ENCODE peak calls at places on chromosomes 12 and 14, in six cellular contexts. One of them, this sample, is unnamed.
A peak's percentile ranks its signal among the peaks of the same experiment; 100 is the strongest.

GRCh38 chr12:48970702-48971334 is 717 bp downstream of the WNT10B start:
- DNase-seq in GM23338: peak; percentile 53
- DNase-seq in A549: no peak
- DNase-seq in heart left ventricle: no peak
- DNase-seq in neuronal stem cell: no peak
- DNase-seq in endothelial cell of umbilical vein: no peak
- DNase-seq in this sample: no peak

GRCh38 chr12:50951112-50951511 is 1.2 kb upstream of the HIGD1C start:
- DNase-seq in GM23338: no peak
- DNase-seq in A549: no peak
- DNase-seq in heart left ventricle: no peak
- DNase-seq in neuronal stem cell: no peak
- DNase-seq in endothelial cell of umbilical vein: no peak
- DNase-seq in this sample: no peak

GRCh38 chr12:13362260-13362841 is 165.8 kb downstream of the EMP1 start:
- DNase-seq in GM23338: peak; percentile 89
- DNase-seq in A549: peak; percentile 81
- DNase-seq in heart left ventricle: peak; percentile 58
- DNase-seq in neuronal stem cell: peak; percentile 39
- DNase-seq in endothelial cell of umbilical vein: peak; percentile 48
- DNase-seq in this sample: peak; percentile 79

GRCh38 chr12:13243516-13244070 is 47.1 kb downstream of the EMP1 start:
- DNase-seq in GM23338: no peak
- DNase-seq in A549: no peak
- DNase-seq in heart left ventricle: no peak
- DNase-seq in neuronal stem cell: no peak
- DNase-seq in endothelial cell of umbilical vein: no peak
- DNase-seq in this sample: no peak

GRCh38 chr14:55131782-55132181 is 2.7 kb downstream of the LGALS3 start:
- DNase-seq in GM23338: no peak
- DNase-seq in A549: peak; percentile 21
- DNase-seq in heart left ventricle: no peak
- DNase-seq in neuronal stem cell: no peak
- DNase-seq in endothelial cell of umbilical vein: no peak
- DNase-seq in this sample: no peak

GRCh38 chr12:50404307-50404706 is 3.6 kb downstream of the LARP4 start:
- DNase-seq in GM23338: no peak
- DNase-seq in A549: no peak
- DNase-seq in heart left ventricle: no peak
- DNase-seq in neuronal stem cell: no peak
- DNase-seq in endothelial cell of umbilical vein: no peak
- DNase-seq in this sample: no peak

GRCh38 chr14:92726933-92727262 is 21.5 kb downstream of the LGMN start:
- DNase-seq in GM23338: no peak
- DNase-seq in A549: no peak
- DNase-seq in heart left ventricle: no peak
- DNase-seq in neuronal stem cell: no peak
- DNase-seq in endothelial cell of umbilical vein: no peak
- DNase-seq in this sample: no peak

GRCh38 chr14:52080817-52081755 is 12.2 kb upstream of the NID2 start:
- DNase-seq in GM23338: no peak
- DNase-seq in A549: peak; percentile 39
- DNase-seq in heart left ventricle: no peak
- DNase-seq in neuronal stem cell: no peak
- DNase-seq in endothelial cell of umbilical vein: peak; percentile 26
- DNase-seq in this sample: peak; percentile 74

GRCh38 chr12:107320031-107320928 is 226.9 kb upstream of the CRY1 start:
- DNase-seq in GM23338: peak; percentile 76
- DNase-seq in A549: peak; percentile 81
- DNase-seq in heart left ventricle: peak; percentile 63
- DNase-seq in neuronal stem cell: no peak
- DNase-seq in endothelial cell of umbilical vein: peak; percentile 14
- DNase-seq in this sample: peak; percentile 92

GRCh38 chr12:15404485-15404884 is 82.2 kb downstream of the PTPRO start:
- DNase-seq in GM23338: no peak
- DNase-seq in A549: no peak
- DNase-seq in heart left ventricle: no peak
- DNase-seq in neuronal stem cell: no peak
- DNase-seq in endothelial cell of umbilical vein: peak; percentile 20
- DNase-seq in this sample: no peak

GRCh38 chr14:102772781-102773570 is 4.3 kb upstream of the TRAF3 start:
- DNase-seq in GM23338: peak; percentile 90
- DNase-seq in A549: peak; percentile 51
- DNase-seq in heart left ventricle: no peak
- DNase-seq in neuronal stem cell: no peak
- DNase-seq in endothelial cell of umbilical vein: no peak
- DNase-seq in this sample: no peak

GRCh38 chr12:91099836-91100235 is 11.5 kb downstream of the LUM start:
- DNase-seq in GM23338: no peak
- DNase-seq in A549: no peak
- DNase-seq in heart left ventricle: no peak
- DNase-seq in neuronal stem cell: no peak
- DNase-seq in endothelial cell of umbilical vein: no peak
- DNase-seq in this sample: no peak

GRCh38 chr14:100107236-100107635 is 42.0 kb downstream of the EVL start:
- DNase-seq in GM23338: no peak
- DNase-seq in A549: no peak
- DNase-seq in heart left ventricle: no peak
- DNase-seq in neuronal stem cell: no peak
- DNase-seq in endothelial cell of umbilical vein: no peak
- DNase-seq in this sample: no peak

GRCh38 chr12:12562016-12562483 is 613 bp downstream of the DUSP16 start:
- DNase-seq in GM23338: peak; percentile 62
- DNase-seq in A549: peak; percentile 33
- DNase-seq in heart left ventricle: no peak
- DNase-seq in neuronal stem cell: peak; percentile 68
- DNase-seq in endothelial cell of umbilical vein: peak; percentile 29
- DNase-seq in this sample: peak; percentile 36

GRCh38 chr12:31317471-31318397 is 8.2 kb downstream of the SINHCAF start:
- DNase-seq in GM23338: no peak
- DNase-seq in A549: no peak
- DNase-seq in heart left ventricle: no peak
- DNase-seq in neuronal stem cell: no peak
- DNase-seq in endothelial cell of umbilical vein: peak; percentile 76
- DNase-seq in this sample: no peak

GRCh38 chr12:31318870-31319269 is 7.1 kb downstream of the SINHCAF start:
- DNase-seq in GM23338: no peak
- DNase-seq in A549: no peak
- DNase-seq in heart left ventricle: no peak
- DNase-seq in neuronal stem cell: no peak
- DNase-seq in endothelial cell of umbilical vein: no peak
- DNase-seq in this sample: no peak

GRCh38 chr12:31315779-31316465 is 10.0 kb downstream of the SINHCAF start:
- DNase-seq in GM23338: no peak
- DNase-seq in A549: no peak
- DNase-seq in heart left ventricle: no peak
- DNase-seq in neuronal stem cell: no peak
- DNase-seq in endothelial cell of umbilical vein: no peak
- DNase-seq in this sample: no peak

GRCh38 chr12:31315089-31315725 is 10.7 kb downstream of the SINHCAF start:
- DNase-seq in GM23338: no peak
- DNase-seq in A549: no peak
- DNase-seq in heart left ventricle: no peak
- DNase-seq in neuronal stem cell: no peak
- DNase-seq in endothelial cell of umbilical vein: peak; percentile 31
- DNase-seq in this sample: no peak

GRCh38 chr12:31316964-31317363 is 9.0 kb downstream of the SINHCAF start:
- DNase-seq in GM23338: no peak
- DNase-seq in A549: no peak
- DNase-seq in heart left ventricle: no peak
- DNase-seq in neuronal stem cell: no peak
- DNase-seq in endothelial cell of umbilical vein: no peak
- DNase-seq in this sample: no peak
- H3K4me3 ChIP-seq in GM23338: peak overlapping the region; percentile 93
- H3K4me3 ChIP-seq in A549: peak overlapping the region; percentile 32
- H3K4me3 ChIP-seq in heart left ventricle: no peak overlapping the region
- H3K4me3 ChIP-seq in neuronal stem cell: no peak overlapping the region
- H3K4me3 ChIP-seq in endothelial cell of umbilical vein: peak overlapping the region; percentile 5
- H3K4me3 ChIP-seq in this sample: peak overlapping the region; percentile 0

DNA sequence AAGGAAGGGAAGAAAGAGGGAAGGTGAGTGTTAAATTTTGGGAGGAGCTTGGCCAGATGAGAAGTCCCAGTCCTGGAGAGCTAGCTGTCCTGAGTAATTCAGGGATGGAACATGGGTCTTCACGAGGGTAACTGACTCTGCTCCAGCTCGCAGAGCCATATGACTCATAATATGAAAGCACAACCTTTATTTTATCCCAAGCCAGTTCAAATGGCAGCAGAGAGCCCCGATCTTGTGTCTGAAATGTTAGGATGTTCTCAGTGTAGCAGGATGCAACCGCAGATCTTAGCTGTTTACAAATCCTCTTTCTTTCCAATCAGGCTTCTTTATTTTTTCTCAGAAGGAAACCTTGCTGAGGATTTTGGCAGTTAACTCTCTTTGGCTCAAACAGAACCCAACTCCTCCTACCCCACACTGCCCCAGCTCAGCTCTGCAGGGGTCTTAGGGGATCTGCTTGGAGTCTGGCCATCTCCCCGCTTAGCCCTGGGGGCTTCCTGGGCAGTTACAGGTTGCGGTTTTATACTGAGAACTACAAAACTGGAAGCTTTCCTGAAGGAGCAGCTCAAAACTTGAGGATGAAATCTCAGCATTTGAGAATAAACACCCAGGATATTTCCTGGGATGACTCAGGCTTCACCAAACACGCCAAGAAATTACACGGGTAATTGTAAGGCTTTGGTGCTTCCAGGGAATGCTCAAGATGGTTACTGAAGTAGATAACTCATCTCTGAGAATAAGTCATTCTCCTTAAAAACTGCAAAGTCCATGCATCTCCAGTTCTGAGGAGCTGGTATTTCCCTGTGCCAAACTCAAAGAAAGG is 92.5 kb downstream of the VCPKMT start:
- DNase-seq in GM23338: no peak
- DNase-seq in A549: peak; percentile 34
- DNase-seq in heart left ventricle: no peak
- DNase-seq in neuronal stem cell: no peak
- DNase-seq in endothelial cell of umbilical vein: no peak
- DNase-seq in this sample: no peak
- H3K27ac ChIP-seq in GM23338: no peak overlapping the region
- H3K27ac ChIP-seq in A549: peak overlapping the region; percentile 92
- H3K27ac ChIP-seq in heart left ventricle: peak overlapping the region; percentile 46
- H3K27ac ChIP-seq in neuronal stem cell: no peak overlapping the region
- H3K27ac ChIP-seq in endothelial cell of umbilical vein: no peak overlapping the region
- H3K27ac ChIP-seq in this sample: no peak overlapping the region

GRCh38 chr12:71392521-71393145 is 47.0 kb upstream of the LGR5 start:
- DNase-seq in GM23338: peak; percentile 88
- DNase-seq in A549: peak; percentile 84
- DNase-seq in heart left ventricle: no peak
- DNase-seq in neuronal stem cell: peak; percentile 50
- DNase-seq in endothelial cell of umbilical vein: peak; percentile 76
- DNase-seq in this sample: no peak
- H3K4me3 ChIP-seq in GM23338: no peak overlapping the region
- H3K4me3 ChIP-seq in A549: no peak overlapping the region
- H3K4me3 ChIP-seq in heart left ventricle: no peak overlapping the region
- H3K4me3 ChIP-seq in neuronal stem cell: no peak overlapping the region
- H3K4me3 ChIP-seq in endothelial cell of umbilical vein: no peak overlapping the region
- H3K4me3 ChIP-seq in this sample: no peak overlapping the region

GRCh38 chr12:4960030-4960429 is 50.3 kb downstream of the KCNA1 start:
- DNase-seq in GM23338: no peak
- DNase-seq in A549: peak; percentile 17
- DNase-seq in heart left ventricle: peak; percentile 43
- DNase-seq in neuronal stem cell: no peak
- DNase-seq in endothelial cell of umbilical vein: no peak
- DNase-seq in this sample: peak; percentile 74
- H3K27ac ChIP-seq in GM23338: no peak overlapping the region
- H3K27ac ChIP-seq in A549: no peak overlapping the region
- H3K27ac ChIP-seq in heart left ventricle: peak overlapping the region; percentile 34
- H3K27ac ChIP-seq in neuronal stem cell: no peak overlapping the region
- H3K27ac ChIP-seq in endothelial cell of umbilical vein: no peak overlapping the region
- H3K27ac ChIP-seq in this sample: no peak overlapping the region

DNA sequence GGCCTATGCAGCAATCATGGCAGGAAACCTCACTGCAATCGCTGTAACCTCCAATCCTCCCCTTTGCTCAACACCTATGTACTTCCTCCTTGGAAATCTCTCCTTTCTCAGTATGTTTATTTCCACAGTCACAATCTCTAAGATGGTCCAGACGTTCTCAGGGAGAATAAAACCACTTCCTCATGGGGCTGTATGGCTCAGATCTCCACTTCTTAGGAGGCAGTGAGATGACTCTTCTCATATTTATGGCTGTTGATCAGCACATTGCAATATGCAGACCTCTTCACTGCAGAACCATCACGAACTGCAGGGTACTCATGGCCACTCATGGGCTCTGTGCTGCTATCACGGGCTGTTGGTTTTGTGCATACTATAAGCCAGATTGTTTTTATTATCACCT is 17.1 kb upstream of the OR4K17 start:
- DNase-seq in GM23338: no peak
- DNase-seq in A549: no peak
- DNase-seq in heart left ventricle: no peak
- DNase-seq in neuronal stem cell: no peak
- DNase-seq in endothelial cell of umbilical vein: no peak
- DNase-seq in this sample: no peak
- H3K4me3 ChIP-seq in GM23338: no peak overlapping the region
- H3K4me3 ChIP-seq in A549: no peak overlapping the region
- H3K4me3 ChIP-seq in heart left ventricle: no peak overlapping the region
- H3K4me3 ChIP-seq in neuronal stem cell: no peak overlapping the region
- H3K4me3 ChIP-seq in endothelial cell of umbilical vein: no peak overlapping the region
- H3K4me3 ChIP-seq in this sample: no peak overlapping the region

DNA sequence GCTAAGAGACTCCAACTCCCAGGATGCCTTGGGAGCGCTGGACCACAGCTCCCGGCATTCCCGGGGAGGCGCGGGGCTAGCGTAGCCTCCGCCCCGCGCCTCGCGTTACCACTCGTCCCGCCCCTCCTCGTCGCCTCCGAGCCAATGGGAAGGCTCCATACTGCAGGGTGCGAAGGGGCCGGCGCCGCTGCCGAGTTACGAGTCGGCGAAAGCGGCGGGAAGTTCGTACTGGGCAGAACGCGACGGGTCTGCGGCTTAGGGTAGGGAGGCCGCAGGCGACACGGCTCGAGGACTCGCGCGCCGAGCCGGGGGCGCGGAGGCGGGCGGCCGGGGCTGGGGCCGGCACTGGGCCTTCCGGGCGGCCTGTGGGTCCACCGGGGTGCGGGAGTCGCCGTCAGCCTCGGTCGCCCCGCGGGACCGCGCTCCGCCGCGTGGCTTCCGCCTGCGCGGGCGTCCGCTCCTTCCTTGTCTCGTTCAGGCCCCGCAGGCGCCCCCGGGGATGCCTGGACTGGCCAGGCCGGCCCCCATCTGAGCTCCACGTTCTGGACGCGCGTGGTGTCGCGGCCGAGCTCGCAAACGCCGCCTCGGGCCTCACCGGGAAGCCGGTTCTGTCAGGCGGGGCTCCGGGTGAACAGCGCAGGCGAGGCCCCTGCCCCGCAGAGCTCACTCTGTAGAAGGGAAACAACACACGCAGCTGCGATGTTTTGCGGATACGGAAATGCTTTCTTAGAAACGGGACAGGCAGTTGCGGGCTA is at the start of gene VRK1:
- DNase-seq in GM23338: peak; percentile 98
- DNase-seq in A549: peak; percentile 94
- DNase-seq in heart left ventricle: peak; percentile 98
- DNase-seq in neuronal stem cell: peak; percentile 95
- DNase-seq in endothelial cell of umbilical vein: peak; percentile 98
- DNase-seq in this sample: peak; percentile 97
- H3K27ac ChIP-seq in GM23338: peak within 1 kb of the TSS; percentile 64
- H3K27ac ChIP-seq in A549: peak within 1 kb of the TSS; percentile 95
- H3K27ac ChIP-seq in heart left ventricle: peak within 1 kb of the TSS; percentile 28
- H3K27ac ChIP-seq in neuronal stem cell: no peak within 1 kb of the TSS
- H3K27ac ChIP-seq in endothelial cell of umbilical vein: peak within 1 kb of the TSS; percentile 46
- H3K27ac ChIP-seq in this sample: no peak within 1 kb of the TSS

This sample was measured in thyroid gland.